ENCODE peak calls at places on chromosome 6, in four cellular contexts. One of them, this sample, is unnamed.

GRCh38 chr6:133062077-133062476 is 179.1 kb upstream of the EYA4 start:
- DNase-seq in stimulated activated CD4-positive, alpha-beta T cell treated with anti-CD3 and anti-CD28 coated beads, Interleukin-12 subunit alpha, Interleukin-12 subunit beta, amount 100 ng/mL, for 48 hours: no peak
- DNase-seq in amygdala: no peak
- DNase-seq in skeletal muscle cell: peak; percentile 84
- DNase-seq in this sample: no peak

GRCh38 chr6:129929433-129929832 is 68.3 kb upstream of the TMEM244 start:
- DNase-seq in stimulated activated CD4-positive, alpha-beta T cell treated with anti-CD3 and anti-CD28 coated beads, Interleukin-12 subunit alpha, Interleukin-12 subunit beta, amount 100 ng/mL, for 48 hours: no peak
- DNase-seq in amygdala: peak; percentile 10
- DNase-seq in skeletal muscle cell: peak; percentile 79
- DNase-seq in this sample: no peak

GRCh38 chr6:119568580-119568979 is 219.0 kb upstream of the MAN1A1 start:
- DNase-seq in stimulated activated CD4-positive, alpha-beta T cell treated with anti-CD3 and anti-CD28 coated beads, Interleukin-12 subunit alpha, Interleukin-12 subunit beta, amount 100 ng/mL, for 48 hours: no peak
- DNase-seq in amygdala: no peak
- DNase-seq in skeletal muscle cell: no peak
- DNase-seq in this sample: no peak

GRCh38 chr6:5287205-5287965 is 26.1 kb downstream of the FARS2 start:
- DNase-seq in stimulated activated CD4-positive, alpha-beta T cell treated with anti-CD3 and anti-CD28 coated beads, Interleukin-12 subunit alpha, Interleukin-12 subunit beta, amount 100 ng/mL, for 48 hours: no peak
- DNase-seq in amygdala: no peak
- DNase-seq in skeletal muscle cell: peak; percentile 46
- DNase-seq in this sample: no peak

GRCh38 chr6:122406187-122406586 is 6.7 kb downstream of the HSF2 start:
- DNase-seq in stimulated activated CD4-positive, alpha-beta T cell treated with anti-CD3 and anti-CD28 coated beads, Interleukin-12 subunit alpha, Interleukin-12 subunit beta, amount 100 ng/mL, for 48 hours: no peak
- DNase-seq in amygdala: no peak
- DNase-seq in skeletal muscle cell: no peak
- DNase-seq in this sample: no peak

GRCh38 chr6:166257911-166258318 is 50.3 kb downstream of the PRR18 start:
- DNase-seq in stimulated activated CD4-positive, alpha-beta T cell treated with anti-CD3 and anti-CD28 coated beads, Interleukin-12 subunit alpha, Interleukin-12 subunit beta, amount 100 ng/mL, for 48 hours: no peak
- DNase-seq in amygdala: no peak
- DNase-seq in skeletal muscle cell: no peak
- DNase-seq in this sample: peak; percentile 43

GRCh38 chr6:136962661-136963060 is 40.6 kb downstream of the SLC35D3 start:
- DNase-seq in stimulated activated CD4-positive, alpha-beta T cell treated with anti-CD3 and anti-CD28 coated beads, Interleukin-12 subunit alpha, Interleukin-12 subunit beta, amount 100 ng/mL, for 48 hours: no peak
- DNase-seq in amygdala: no peak
- DNase-seq in skeletal muscle cell: no peak
- DNase-seq in this sample: no peak

GRCh38 chr6:14125346-14125745 is 7.8 kb downstream of the CD83 start:
- DNase-seq in stimulated activated CD4-positive, alpha-beta T cell treated with anti-CD3 and anti-CD28 coated beads, Interleukin-12 subunit alpha, Interleukin-12 subunit beta, amount 100 ng/mL, for 48 hours: no peak
- DNase-seq in amygdala: no peak
- DNase-seq in skeletal muscle cell: no peak
- DNase-seq in this sample: no peak

GRCh38 chr6:83615025-83615999 is 93.6 kb downstream of the SNAP91 start:
- DNase-seq in stimulated activated CD4-positive, alpha-beta T cell treated with anti-CD3 and anti-CD28 coated beads, Interleukin-12 subunit alpha, Interleukin-12 subunit beta, amount 100 ng/mL, for 48 hours: no peak
- DNase-seq in amygdala: no peak
- DNase-seq in skeletal muscle cell: no peak
- DNase-seq in this sample: no peak

GRCh38 chr6:14382381-14383236 is 265.0 kb downstream of the CD83 start:
- DNase-seq in stimulated activated CD4-positive, alpha-beta T cell treated with anti-CD3 and anti-CD28 coated beads, Interleukin-12 subunit alpha, Interleukin-12 subunit beta, amount 100 ng/mL, for 48 hours: no peak
- DNase-seq in amygdala: no peak
- DNase-seq in skeletal muscle cell: no peak
- DNase-seq in this sample: no peak

GRCh38 chr6:19827903-19828302 is 9.3 kb upstream of the ID4 start:
- DNase-seq in stimulated activated CD4-positive, alpha-beta T cell treated with anti-CD3 and anti-CD28 coated beads, Interleukin-12 subunit alpha, Interleukin-12 subunit beta, amount 100 ng/mL, for 48 hours: no peak
- DNase-seq in amygdala: no peak
- DNase-seq in skeletal muscle cell: no peak
- DNase-seq in this sample: no peak

GRCh38 chr6:56954389-56955170 is at the start of gene BEND6:
- DNase-seq in stimulated activated CD4-positive, alpha-beta T cell treated with anti-CD3 and anti-CD28 coated beads, Interleukin-12 subunit alpha, Interleukin-12 subunit beta, amount 100 ng/mL, for 48 hours: no peak
- DNase-seq in amygdala: peak; percentile 59
- DNase-seq in skeletal muscle cell: peak; percentile 65
- DNase-seq in this sample: no peak

GRCh38 chr6:97850458-97851218 is 567.6 kb upstream of the MMS22L start:
- DNase-seq in stimulated activated CD4-positive, alpha-beta T cell treated with anti-CD3 and anti-CD28 coated beads, Interleukin-12 subunit alpha, Interleukin-12 subunit beta, amount 100 ng/mL, for 48 hours: no peak
- DNase-seq in amygdala: no peak
- DNase-seq in skeletal muscle cell: peak; percentile 27
- DNase-seq in this sample: no peak

GRCh38 chr6:167094436-167094819 is 28.5 kb upstream of the CCR6 start:
- DNase-seq in stimulated activated CD4-positive, alpha-beta T cell treated with anti-CD3 and anti-CD28 coated beads, Interleukin-12 subunit alpha, Interleukin-12 subunit beta, amount 100 ng/mL, for 48 hours: no peak
- DNase-seq in amygdala: no peak
- DNase-seq in skeletal muscle cell: no peak
- DNase-seq in this sample: no peak

GRCh38 chr6:113995632-113996031 is 24.7 kb upstream of the HDAC2 start:
- DNase-seq in stimulated activated CD4-positive, alpha-beta T cell treated with anti-CD3 and anti-CD28 coated beads, Interleukin-12 subunit alpha, Interleukin-12 subunit beta, amount 100 ng/mL, for 48 hours: no peak
- DNase-seq in amygdala: peak; percentile 63
- DNase-seq in skeletal muscle cell: peak; percentile 96
- DNase-seq in this sample: no peak

GRCh38 chr6:2363211-2363610 is 117.8 kb upstream of the GMDS start:
- DNase-seq in stimulated activated CD4-positive, alpha-beta T cell treated with anti-CD3 and anti-CD28 coated beads, Interleukin-12 subunit alpha, Interleukin-12 subunit beta, amount 100 ng/mL, for 48 hours: no peak
- DNase-seq in amygdala: no peak
- DNase-seq in skeletal muscle cell: no peak
- DNase-seq in this sample: no peak

GRCh38 chr6:112931835-112932234 is 584.7 kb downstream of the RFPL4B start:
- DNase-seq in stimulated activated CD4-positive, alpha-beta T cell treated with anti-CD3 and anti-CD28 coated beads, Interleukin-12 subunit alpha, Interleukin-12 subunit beta, amount 100 ng/mL, for 48 hours: no peak
- DNase-seq in amygdala: no peak
- DNase-seq in skeletal muscle cell: peak; percentile 39
- DNase-seq in this sample: no peak

GRCh38 chr6:3026811-3027626 is 27.3 kb downstream of the NQO2 start:
- DNase-seq in stimulated activated CD4-positive, alpha-beta T cell treated with anti-CD3 and anti-CD28 coated beads, Interleukin-12 subunit alpha, Interleukin-12 subunit beta, amount 100 ng/mL, for 48 hours: no peak
- DNase-seq in amygdala: no peak
- DNase-seq in skeletal muscle cell: peak; percentile 18
- DNase-seq in this sample: no peak

GRCh38 chr6:130968486-130968885 is 94.6 kb downstream of the EPB41L2 start:
- DNase-seq in stimulated activated CD4-positive, alpha-beta T cell treated with anti-CD3 and anti-CD28 coated beads, Interleukin-12 subunit alpha, Interleukin-12 subunit beta, amount 100 ng/mL, for 48 hours: no peak
- DNase-seq in amygdala: no peak
- DNase-seq in skeletal muscle cell: no peak
- DNase-seq in this sample: no peak

GRCh38 chr6:157571269-157571668 is 190.3 kb downstream of the ZDHHC14 start:
- DNase-seq in stimulated activated CD4-positive, alpha-beta T cell treated with anti-CD3 and anti-CD28 coated beads, Interleukin-12 subunit alpha, Interleukin-12 subunit beta, amount 100 ng/mL, for 48 hours: no peak
- DNase-seq in amygdala: no peak
- DNase-seq in skeletal muscle cell: no peak
- DNase-seq in this sample: no peak

GRCh38 chr6:39901670-39902069 is 32.6 kb downstream of the MOCS1 start:
- DNase-seq in stimulated activated CD4-positive, alpha-beta T cell treated with anti-CD3 and anti-CD28 coated beads, Interleukin-12 subunit alpha, Interleukin-12 subunit beta, amount 100 ng/mL, for 48 hours: no peak
- DNase-seq in amygdala: no peak
- DNase-seq in skeletal muscle cell: no peak
- DNase-seq in this sample: no peak

GRCh38 chr6:170405311-170405975 is 98.9 kb downstream of the FAM120B start:
- DNase-seq in stimulated activated CD4-positive, alpha-beta T cell treated with anti-CD3 and anti-CD28 coated beads, Interleukin-12 subunit alpha, Interleukin-12 subunit beta, amount 100 ng/mL, for 48 hours: no peak
- DNase-seq in amygdala: no peak
- DNase-seq in skeletal muscle cell: peak; percentile 94
- DNase-seq in this sample: no peak

GRCh38 chr6:17863971-17864754 is 123.3 kb downstream of the KIF13A start:
- DNase-seq in stimulated activated CD4-positive, alpha-beta T cell treated with anti-CD3 and anti-CD28 coated beads, Interleukin-12 subunit alpha, Interleukin-12 subunit beta, amount 100 ng/mL, for 48 hours: no peak
- DNase-seq in amygdala: peak; percentile 32
- DNase-seq in skeletal muscle cell: peak; percentile 55
- DNase-seq in this sample: no peak

GRCh38 chr6:18509871-18510643 is 122.9 kb downstream of the RNF144B start:
- DNase-seq in stimulated activated CD4-positive, alpha-beta T cell treated with anti-CD3 and anti-CD28 coated beads, Interleukin-12 subunit alpha, Interleukin-12 subunit beta, amount 100 ng/mL, for 48 hours: peak; percentile 18
- DNase-seq in amygdala: no peak
- DNase-seq in skeletal muscle cell: no peak
- DNase-seq in this sample: no peak

GRCh38 chr6:69422474-69422873 is 374.3 kb downstream of the LMBRD1 start:
- DNase-seq in stimulated activated CD4-positive, alpha-beta T cell treated with anti-CD3 and anti-CD28 coated beads, Interleukin-12 subunit alpha, Interleukin-12 subunit beta, amount 100 ng/mL, for 48 hours: no peak
- DNase-seq in amygdala: no peak
- DNase-seq in skeletal muscle cell: no peak
- DNase-seq in this sample: no peak

GRCh38 chr6:110233769-110234374 is 53.6 kb downstream of the CDC40 start:
- DNase-seq in stimulated activated CD4-positive, alpha-beta T cell treated with anti-CD3 and anti-CD28 coated beads, Interleukin-12 subunit alpha, Interleukin-12 subunit beta, amount 100 ng/mL, for 48 hours: no peak
- DNase-seq in amygdala: no peak
- DNase-seq in skeletal muscle cell: no peak
- DNase-seq in this sample: no peak

GRCh38 chr6:148513145-148514071 is 170.8 kb downstream of the SASH1 start:
- DNase-seq in stimulated activated CD4-positive, alpha-beta T cell treated with anti-CD3 and anti-CD28 coated beads, Interleukin-12 subunit alpha, Interleukin-12 subunit beta, amount 100 ng/mL, for 48 hours: no peak
- DNase-seq in amygdala: no peak
- DNase-seq in skeletal muscle cell: no peak
- DNase-seq in this sample: no peak

GRCh38 chr6:13593720-13594119 is 19.3 kb downstream of the SIRT5 start:
- DNase-seq in stimulated activated CD4-positive, alpha-beta T cell treated with anti-CD3 and anti-CD28 coated beads, Interleukin-12 subunit alpha, Interleukin-12 subunit beta, amount 100 ng/mL, for 48 hours: no peak
- DNase-seq in amygdala: no peak
- DNase-seq in skeletal muscle cell: no peak
- DNase-seq in this sample: no peak

GRCh38 chr6:132527791-132528190 is 10.3 kb upstream of the TAAR9 start:
- DNase-seq in stimulated activated CD4-positive, alpha-beta T cell treated with anti-CD3 and anti-CD28 coated beads, Interleukin-12 subunit alpha, Interleukin-12 subunit beta, amount 100 ng/mL, for 48 hours: no peak
- DNase-seq in amygdala: no peak
- DNase-seq in skeletal muscle cell: no peak
- DNase-seq in this sample: no peak

GRCh38 chr6:35436071-35436865 is 15.9 kb upstream of the FANCE start:
- DNase-seq in stimulated activated CD4-positive, alpha-beta T cell treated with anti-CD3 and anti-CD28 coated beads, Interleukin-12 subunit alpha, Interleukin-12 subunit beta, amount 100 ng/mL, for 48 hours: no peak
- DNase-seq in amygdala: no peak
- DNase-seq in skeletal muscle cell: no peak
- DNase-seq in this sample: no peak

This sample was measured in effector memory CD4-positive, alpha-beta T cell.